ENCODE peak calls at places on chromosomes 6 and 20, in nine cellular contexts. One of them, this sample, is unnamed.

GRCh38 chr6:44029489-44030185 is 97.6 kb downstream of the MRPL14 start:
- DNase-seq in NCI-H345: no peak
- DNase-seq in heart right ventricle: no peak
- DNase-seq in sciatic nerve: no peak
- DNase-seq in prostate gland: no peak
- DNase-seq in stimulated activated CD4-positive, alpha-beta T cell treated with anti-CD3 and anti-CD28 coated beads, Interleukin-15, amount 100 ng/mL, for 24 hours: no peak
- DNase-seq in upper lobe of right lung: peak; percentile 50
- DNase-seq in GM23338: no peak
- DNase-seq in GM12865: no peak
- DNase-seq in this sample: no peak

GRCh38 chr6:20477485-20477884 is 56.8 kb upstream of the CDKAL1 start:
- DNase-seq in NCI-H345: no peak
- DNase-seq in heart right ventricle: no peak
- DNase-seq in sciatic nerve: no peak
- DNase-seq in prostate gland: no peak
- DNase-seq in stimulated activated CD4-positive, alpha-beta T cell treated with anti-CD3 and anti-CD28 coated beads, Interleukin-15, amount 100 ng/mL, for 24 hours: no peak
- DNase-seq in upper lobe of right lung: no peak
- DNase-seq in GM23338: no peak
- DNase-seq in GM12865: no peak
- DNase-seq in this sample: no peak

GRCh38 chr20:3328501-3328900 is 79.0 kb downstream of the DNAAF9 start:
- DNase-seq in NCI-H345: no peak
- DNase-seq in heart right ventricle: no peak
- DNase-seq in sciatic nerve: no peak
- DNase-seq in prostate gland: no peak
- DNase-seq in stimulated activated CD4-positive, alpha-beta T cell treated with anti-CD3 and anti-CD28 coated beads, Interleukin-15, amount 100 ng/mL, for 24 hours: no peak
- DNase-seq in upper lobe of right lung: no peak
- DNase-seq in GM23338: no peak
- DNase-seq in GM12865: no peak
- DNase-seq in this sample: no peak

GRCh38 chr20:7269452-7269851 is 502.0 kb downstream of the BMP2 start:
- DNase-seq in NCI-H345: no peak
- DNase-seq in heart right ventricle: no peak
- DNase-seq in sciatic nerve: no peak
- DNase-seq in prostate gland: no peak
- DNase-seq in stimulated activated CD4-positive, alpha-beta T cell treated with anti-CD3 and anti-CD28 coated beads, Interleukin-15, amount 100 ng/mL, for 24 hours: no peak
- DNase-seq in upper lobe of right lung: no peak
- DNase-seq in GM23338: no peak
- DNase-seq in GM12865: no peak
- DNase-seq in this sample: no peak

GRCh38 chr20:63320041-63320511 is 27.1 kb downstream of the COL20A1 start:
- DNase-seq in NCI-H345: no peak
- DNase-seq in heart right ventricle: peak; percentile 5
- DNase-seq in sciatic nerve: no peak
- DNase-seq in prostate gland: no peak
- DNase-seq in stimulated activated CD4-positive, alpha-beta T cell treated with anti-CD3 and anti-CD28 coated beads, Interleukin-15, amount 100 ng/mL, for 24 hours: no peak
- DNase-seq in upper lobe of right lung: peak; percentile 60
- DNase-seq in GM23338: no peak
- DNase-seq in GM12865: no peak
- DNase-seq in this sample: no peak

GRCh38 chr6:36326351-36326995 is 10.2 kb downstream of the BNIP5 start:
- DNase-seq in NCI-H345: no peak
- DNase-seq in heart right ventricle: peak; percentile 39
- DNase-seq in sciatic nerve: no peak
- DNase-seq in prostate gland: no peak
- DNase-seq in stimulated activated CD4-positive, alpha-beta T cell treated with anti-CD3 and anti-CD28 coated beads, Interleukin-15, amount 100 ng/mL, for 24 hours: no peak
- DNase-seq in upper lobe of right lung: no peak
- DNase-seq in GM23338: no peak
- DNase-seq in GM12865: no peak
- DNase-seq in this sample: no peak

GRCh38 chr6:144095134-144096002 is at the start of gene SF3B5:
- DNase-seq in NCI-H345: peak; percentile 99
- DNase-seq in heart right ventricle: peak; percentile 96
- DNase-seq in sciatic nerve: peak; percentile 99
- DNase-seq in prostate gland: peak; percentile 99
- DNase-seq in stimulated activated CD4-positive, alpha-beta T cell treated with anti-CD3 and anti-CD28 coated beads, Interleukin-15, amount 100 ng/mL, for 24 hours: peak; percentile 98
- DNase-seq in upper lobe of right lung: peak; percentile 98
- DNase-seq in GM23338: peak; percentile 100
- DNase-seq in GM12865: peak; percentile 100
- DNase-seq in this sample: peak; percentile 100

GRCh38 chr6:34225551-34225950 is 11.1 kb upstream of the HMGA1 start:
- DNase-seq in NCI-H345: no peak
- DNase-seq in heart right ventricle: no peak
- DNase-seq in sciatic nerve: no peak
- DNase-seq in prostate gland: no peak
- DNase-seq in stimulated activated CD4-positive, alpha-beta T cell treated with anti-CD3 and anti-CD28 coated beads, Interleukin-15, amount 100 ng/mL, for 24 hours: no peak
- DNase-seq in upper lobe of right lung: no peak
- DNase-seq in GM23338: no peak
- DNase-seq in GM12865: no peak
- DNase-seq in this sample: no peak

GRCh38 chr6:28488916-28489365 is 26.7 kb downstream of the GPX6 start:
- DNase-seq in NCI-H345: no peak
- DNase-seq in heart right ventricle: no peak
- DNase-seq in sciatic nerve: no peak
- DNase-seq in prostate gland: no peak
- DNase-seq in stimulated activated CD4-positive, alpha-beta T cell treated with anti-CD3 and anti-CD28 coated beads, Interleukin-15, amount 100 ng/mL, for 24 hours: peak; percentile 68
- DNase-seq in upper lobe of right lung: no peak
- DNase-seq in GM23338: peak; percentile 80
- DNase-seq in GM12865: peak; percentile 83
- DNase-seq in this sample: peak; percentile 75

GRCh38 chr6:3431994-3432393 is 24.9 kb downstream of the SLC22A23 start:
- DNase-seq in NCI-H345: no peak
- DNase-seq in heart right ventricle: no peak
- DNase-seq in sciatic nerve: no peak
- DNase-seq in prostate gland: no peak
- DNase-seq in stimulated activated CD4-positive, alpha-beta T cell treated with anti-CD3 and anti-CD28 coated beads, Interleukin-15, amount 100 ng/mL, for 24 hours: no peak
- DNase-seq in upper lobe of right lung: no peak
- DNase-seq in GM23338: no peak
- DNase-seq in GM12865: no peak
- DNase-seq in this sample: no peak

GRCh38 chr6:104952911-104953409 is 3.9 kb upstream of the LIN28B start:
- DNase-seq in NCI-H345: no peak
- DNase-seq in heart right ventricle: no peak
- DNase-seq in sciatic nerve: no peak
- DNase-seq in prostate gland: no peak
- DNase-seq in stimulated activated CD4-positive, alpha-beta T cell treated with anti-CD3 and anti-CD28 coated beads, Interleukin-15, amount 100 ng/mL, for 24 hours: no peak
- DNase-seq in upper lobe of right lung: no peak
- DNase-seq in GM23338: peak; percentile 95
- DNase-seq in GM12865: no peak
- DNase-seq in this sample: no peak

GRCh38 chr6:141261016-141261671 is 871.6 kb upstream of the GJE1 start:
- DNase-seq in NCI-H345: no peak
- DNase-seq in heart right ventricle: peak; percentile 44
- DNase-seq in sciatic nerve: no peak
- DNase-seq in prostate gland: no peak
- DNase-seq in stimulated activated CD4-positive, alpha-beta T cell treated with anti-CD3 and anti-CD28 coated beads, Interleukin-15, amount 100 ng/mL, for 24 hours: no peak
- DNase-seq in upper lobe of right lung: peak; percentile 59
- DNase-seq in GM23338: no peak
- DNase-seq in GM12865: no peak
- DNase-seq in this sample: no peak

GRCh38 chr20:11716239-11716944 is 201.3 kb upstream of the BTBD3 start:
- DNase-seq in NCI-H345: no peak
- DNase-seq in heart right ventricle: no peak
- DNase-seq in sciatic nerve: no peak
- DNase-seq in prostate gland: no peak
- DNase-seq in stimulated activated CD4-positive, alpha-beta T cell treated with anti-CD3 and anti-CD28 coated beads, Interleukin-15, amount 100 ng/mL, for 24 hours: no peak
- DNase-seq in upper lobe of right lung: no peak
- DNase-seq in GM23338: peak; percentile 89
- DNase-seq in GM12865: peak; percentile 0
- DNase-seq in this sample: peak; percentile 94

GRCh38 chr6:22980446-22980845 is 411.1 kb downstream of the HDGFL1 start:
- DNase-seq in NCI-H345: no peak
- DNase-seq in heart right ventricle: no peak
- DNase-seq in sciatic nerve: no peak
- DNase-seq in prostate gland: no peak
- DNase-seq in stimulated activated CD4-positive, alpha-beta T cell treated with anti-CD3 and anti-CD28 coated beads, Interleukin-15, amount 100 ng/mL, for 24 hours: no peak
- DNase-seq in upper lobe of right lung: no peak
- DNase-seq in GM23338: no peak
- DNase-seq in GM12865: no peak
- DNase-seq in this sample: peak; percentile 28

GRCh38 chr6:15090745-15091384 is 155.0 kb upstream of the JARID2 start:
- DNase-seq in NCI-H345: no peak
- DNase-seq in heart right ventricle: no peak
- DNase-seq in sciatic nerve: no peak
- DNase-seq in prostate gland: no peak
- DNase-seq in stimulated activated CD4-positive, alpha-beta T cell treated with anti-CD3 and anti-CD28 coated beads, Interleukin-15, amount 100 ng/mL, for 24 hours: no peak
- DNase-seq in upper lobe of right lung: no peak
- DNase-seq in GM23338: no peak
- DNase-seq in GM12865: no peak
- DNase-seq in this sample: no peak

GRCh38 chr6:100322886-100323285 is 141.8 kb downstream of the SIM1 start:
- DNase-seq in NCI-H345: no peak
- DNase-seq in heart right ventricle: no peak
- DNase-seq in sciatic nerve: no peak
- DNase-seq in prostate gland: no peak
- DNase-seq in stimulated activated CD4-positive, alpha-beta T cell treated with anti-CD3 and anti-CD28 coated beads, Interleukin-15, amount 100 ng/mL, for 24 hours: no peak
- DNase-seq in upper lobe of right lung: no peak
- DNase-seq in GM23338: no peak
- DNase-seq in GM12865: no peak
- DNase-seq in this sample: no peak

GRCh38 chr6:85006362-85006761 is 242.0 kb upstream of the TBX18 start:
- DNase-seq in NCI-H345: no peak
- DNase-seq in heart right ventricle: no peak
- DNase-seq in sciatic nerve: no peak
- DNase-seq in prostate gland: no peak
- DNase-seq in stimulated activated CD4-positive, alpha-beta T cell treated with anti-CD3 and anti-CD28 coated beads, Interleukin-15, amount 100 ng/mL, for 24 hours: no peak
- DNase-seq in upper lobe of right lung: no peak
- DNase-seq in GM23338: peak; percentile 42
- DNase-seq in GM12865: no peak
- DNase-seq in this sample: no peak

GRCh38 chr6:161443868-161444267 is 170.0 kb upstream of the AGPAT4 start:
- DNase-seq in NCI-H345: no peak
- DNase-seq in heart right ventricle: peak; percentile 40
- DNase-seq in sciatic nerve: no peak
- DNase-seq in prostate gland: no peak
- DNase-seq in stimulated activated CD4-positive, alpha-beta T cell treated with anti-CD3 and anti-CD28 coated beads, Interleukin-15, amount 100 ng/mL, for 24 hours: no peak
- DNase-seq in upper lobe of right lung: no peak
- DNase-seq in GM23338: peak; percentile 84
- DNase-seq in GM12865: no peak
- DNase-seq in this sample: no peak

GRCh38 chr6:12637960-12638641 is 78.5 kb upstream of the PHACTR1 start:
- DNase-seq in NCI-H345: peak; percentile 10
- DNase-seq in heart right ventricle: peak; percentile 31
- DNase-seq in sciatic nerve: no peak
- DNase-seq in prostate gland: peak; percentile 11
- DNase-seq in stimulated activated CD4-positive, alpha-beta T cell treated with anti-CD3 and anti-CD28 coated beads, Interleukin-15, amount 100 ng/mL, for 24 hours: peak; percentile 65
- DNase-seq in upper lobe of right lung: peak; percentile 81
- DNase-seq in GM23338: peak; percentile 89
- DNase-seq in GM12865: peak; percentile 65
- DNase-seq in this sample: peak; percentile 49

GRCh38 chr6:110799655-110800054 is 15.6 kb downstream of the CDK19 start:
- DNase-seq in NCI-H345: no peak
- DNase-seq in heart right ventricle: no peak
- DNase-seq in sciatic nerve: no peak
- DNase-seq in prostate gland: no peak
- DNase-seq in stimulated activated CD4-positive, alpha-beta T cell treated with anti-CD3 and anti-CD28 coated beads, Interleukin-15, amount 100 ng/mL, for 24 hours: no peak
- DNase-seq in upper lobe of right lung: no peak
- DNase-seq in GM23338: no peak
- DNase-seq in GM12865: no peak
- DNase-seq in this sample: no peak

GRCh38 chr6:10259676-10260075 is 155.2 kb downstream of the TFAP2A start:
- DNase-seq in NCI-H345: no peak
- DNase-seq in heart right ventricle: no peak
- DNase-seq in sciatic nerve: no peak
- DNase-seq in prostate gland: no peak
- DNase-seq in stimulated activated CD4-positive, alpha-beta T cell treated with anti-CD3 and anti-CD28 coated beads, Interleukin-15, amount 100 ng/mL, for 24 hours: no peak
- DNase-seq in upper lobe of right lung: no peak
- DNase-seq in GM23338: no peak
- DNase-seq in GM12865: no peak
- DNase-seq in this sample: no peak

GRCh38 chr20:57657537-57658446 is 37.6 kb upstream of the ZBP1 start:
- DNase-seq in NCI-H345: no peak
- DNase-seq in heart right ventricle: peak; percentile 60
- DNase-seq in sciatic nerve: peak; percentile 50
- DNase-seq in prostate gland: peak; percentile 91
- DNase-seq in stimulated activated CD4-positive, alpha-beta T cell treated with anti-CD3 and anti-CD28 coated beads, Interleukin-15, amount 100 ng/mL, for 24 hours: peak; percentile 53
- DNase-seq in upper lobe of right lung: peak; percentile 88
- DNase-seq in GM23338: no peak
- DNase-seq in GM12865: no peak
- DNase-seq in this sample: no peak

GRCh38 chr20:63689046-63690000 is 7.1 kb upstream of the TNFRSF6B start:
- DNase-seq in NCI-H345: no peak
- DNase-seq in heart right ventricle: no peak
- DNase-seq in sciatic nerve: peak; percentile 75
- DNase-seq in prostate gland: no peak
- DNase-seq in stimulated activated CD4-positive, alpha-beta T cell treated with anti-CD3 and anti-CD28 coated beads, Interleukin-15, amount 100 ng/mL, for 24 hours: no peak
- DNase-seq in upper lobe of right lung: no peak
- DNase-seq in GM23338: no peak
- DNase-seq in GM12865: no peak
- DNase-seq in this sample: no peak

GRCh38 chr20:37944456-37944981 is 41.6 kb downstream of the VSTM2L start:
- DNase-seq in NCI-H345: no peak
- DNase-seq in heart right ventricle: no peak
- DNase-seq in sciatic nerve: no peak
- DNase-seq in prostate gland: no peak
- DNase-seq in stimulated activated CD4-positive, alpha-beta T cell treated with anti-CD3 and anti-CD28 coated beads, Interleukin-15, amount 100 ng/mL, for 24 hours: no peak
- DNase-seq in upper lobe of right lung: peak; percentile 55
- DNase-seq in GM23338: no peak
- DNase-seq in GM12865: no peak
- DNase-seq in this sample: no peak

GRCh38 chr6:10418862-10419748 is 4.2 kb upstream of the TFAP2A start:
- DNase-seq in NCI-H345: no peak
- DNase-seq in heart right ventricle: no peak
- DNase-seq in sciatic nerve: no peak
- DNase-seq in prostate gland: peak; percentile 84
- DNase-seq in stimulated activated CD4-positive, alpha-beta T cell treated with anti-CD3 and anti-CD28 coated beads, Interleukin-15, amount 100 ng/mL, for 24 hours: no peak
- DNase-seq in upper lobe of right lung: peak; percentile 65
- DNase-seq in GM23338: peak; percentile 95
- DNase-seq in GM12865: peak; percentile 86
- DNase-seq in this sample: peak; percentile 53